ENCODE peak calls at places on chromosome 19, in five cellular contexts. One of them, this sample, is unnamed.

GRCh38 chr19:52991021-52991420 is 22.7 kb upstream of the ERVV-1 start:
- DNase-seq in tibial artery: no peak
- DNase-seq in ovary: no peak
- DNase-seq in lower leg skin: no peak
- DNase-seq in AG04450: no peak
- DNase-seq in this sample: no peak

GRCh38 chr19:5694167-5694951 is 4.3 kb downstream of the RPL36 start:
- DNase-seq in tibial artery: no peak
- DNase-seq in ovary: peak; percentile 23
- DNase-seq in lower leg skin: peak; percentile 85
- DNase-seq in AG04450: no peak
- DNase-seq in this sample: no peak

GRCh38 chr19:54803410-54803809 is at the start of gene KIR2DL4:
- DNase-seq in tibial artery: no peak
- DNase-seq in ovary: no peak
- DNase-seq in lower leg skin: peak; percentile 71
- DNase-seq in AG04450: no peak
- DNase-seq in this sample: no peak

GRCh38 chr19:5240011-5240410 is 100.6 kb downstream of the PTPRS start:
- DNase-seq in tibial artery: no peak
- DNase-seq in ovary: no peak
- DNase-seq in lower leg skin: no peak
- DNase-seq in AG04450: no peak
- DNase-seq in this sample: no peak

GRCh38 chr19:48770223-48770622 is 14.9 kb downstream of the FGF21 start:
- DNase-seq in tibial artery: no peak
- DNase-seq in ovary: no peak
- DNase-seq in lower leg skin: no peak
- DNase-seq in AG04450: no peak
- DNase-seq in this sample: no peak

GRCh38 chr19:41995959-41996797 is 2.1 kb upstream of the ATP1A3 start:
- DNase-seq in tibial artery: no peak
- DNase-seq in ovary: no peak
- DNase-seq in lower leg skin: no peak
- DNase-seq in AG04450: no peak
- DNase-seq in this sample: no peak

GRCh38 chr19:6639439-6639838 is 30.5 kb downstream of the TNFSF14 start:
- DNase-seq in tibial artery: no peak
- DNase-seq in ovary: no peak
- DNase-seq in lower leg skin: no peak
- DNase-seq in AG04450: no peak
- DNase-seq in this sample: no peak

GRCh38 chr19:51726049-51726448 is 2.3 kb upstream of the HAS1 start:
- DNase-seq in tibial artery: no peak
- DNase-seq in ovary: peak; percentile 34
- DNase-seq in lower leg skin: peak; percentile 94
- DNase-seq in AG04450: no peak
- DNase-seq in this sample: peak; percentile 65

GRCh38 chr19:48926909-48927308 is 6.6 kb upstream of the DHDH start:
- DNase-seq in tibial artery: peak; percentile 82
- DNase-seq in ovary: peak; percentile 39
- DNase-seq in lower leg skin: no peak
- DNase-seq in AG04450: peak; percentile 95
- DNase-seq in this sample: no peak

GRCh38 chr19:6516018-6516658 is 14.0 kb upstream of the TUBB4A start:
- DNase-seq in tibial artery: peak; percentile 92
- DNase-seq in ovary: peak; percentile 66
- DNase-seq in lower leg skin: peak; percentile 98
- DNase-seq in AG04450: peak; percentile 41
- DNase-seq in this sample: peak; percentile 96

GRCh38 chr19:50639121-50640112 is at the start of gene SYT3:
- DNase-seq in tibial artery: no peak
- DNase-seq in ovary: no peak
- DNase-seq in lower leg skin: no peak
- DNase-seq in AG04450: no peak
- DNase-seq in this sample: no peak

GRCh38 chr19:7109678-7110289 is 40.3 kb downstream of the ZNF557 start:
- DNase-seq in tibial artery: no peak
- DNase-seq in ovary: no peak
- DNase-seq in lower leg skin: no peak
- DNase-seq in AG04450: no peak
- DNase-seq in this sample: no peak

GRCh38 chr19:47004012-47004465 is 15.6 kb upstream of the NPAS1 start:
- DNase-seq in tibial artery: no peak
- DNase-seq in ovary: no peak
- DNase-seq in lower leg skin: no peak
- DNase-seq in AG04450: no peak
- DNase-seq in this sample: no peak

GRCh38 chr19:47001584-47001983 is 18.1 kb upstream of the NPAS1 start:
- DNase-seq in tibial artery: no peak
- DNase-seq in ovary: no peak
- DNase-seq in lower leg skin: no peak
- DNase-seq in AG04450: no peak
- DNase-seq in this sample: no peak

GRCh38 chr19:47003611-47003935 is 16.1 kb upstream of the NPAS1 start:
- DNase-seq in tibial artery: no peak
- DNase-seq in ovary: no peak
- DNase-seq in lower leg skin: no peak
- DNase-seq in AG04450: no peak
- DNase-seq in this sample: no peak

GRCh38 chr19:47002853-47003610 is 16.6 kb upstream of the NPAS1 start:
- DNase-seq in tibial artery: no peak
- DNase-seq in ovary: no peak
- DNase-seq in lower leg skin: no peak
- DNase-seq in AG04450: no peak
- DNase-seq in this sample: no peak

DNA sequence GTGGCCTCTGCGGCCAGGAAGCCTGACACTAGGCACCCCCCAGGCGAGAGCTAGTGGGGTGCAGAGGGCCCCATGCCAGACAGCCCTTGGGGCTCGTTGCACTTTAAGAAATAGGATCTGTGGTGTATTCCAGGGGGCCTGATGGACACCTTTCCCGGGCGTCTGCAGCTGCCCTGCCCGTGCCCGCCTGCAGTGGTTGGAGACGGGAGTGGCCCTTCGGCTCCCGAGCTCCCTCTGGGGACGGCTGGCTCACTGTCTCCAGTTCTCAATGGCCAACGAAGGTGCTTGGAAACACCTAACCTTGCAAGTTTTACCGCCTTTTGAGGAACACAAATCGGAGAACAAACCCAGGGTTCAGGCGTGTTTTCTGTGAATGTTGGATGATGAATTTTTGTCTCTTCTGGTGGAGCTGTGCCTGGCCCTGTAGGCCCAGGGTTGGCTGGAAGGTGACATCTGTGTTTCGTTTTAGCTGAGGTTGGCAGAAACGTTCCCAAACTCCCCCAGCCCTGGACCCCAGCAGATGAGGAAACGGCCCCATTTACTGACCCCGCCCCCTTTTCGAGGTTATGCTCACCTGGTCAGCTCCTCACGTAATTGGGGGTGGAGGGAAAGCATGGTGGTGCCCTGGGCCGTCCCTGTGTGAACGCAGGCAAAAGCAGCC is 17.4 kb upstream of the NPAS1 start:
- DNase-seq in tibial artery: no peak
- DNase-seq in ovary: no peak
- DNase-seq in lower leg skin: no peak
- DNase-seq in AG04450: no peak
- DNase-seq in this sample: no peak
- TF ChIP-seq CTCF in tibial artery: no peak
- TF ChIP-seq CTCF in ovary: no peak
- TF ChIP-seq CTCF in lower leg skin: no peak
- TF ChIP-seq CTCF in AG04450: no peak
- TF ChIP-seq CTCF in this sample: no peak

GRCh38 chr19:58408152-58409009 is at the start of gene ZNF584:
- DNase-seq in tibial artery: peak; percentile 94
- DNase-seq in ovary: peak; percentile 97
- DNase-seq in lower leg skin: peak; percentile 98
- DNase-seq in AG04450: peak; percentile 86
- DNase-seq in this sample: peak; percentile 65
- TF ChIP-seq CTCF in tibial artery: no peak
- TF ChIP-seq CTCF in ovary: peak; percentile 6
- TF ChIP-seq CTCF in lower leg skin: no peak
- TF ChIP-seq CTCF in AG04450: peak; percentile 21
- TF ChIP-seq CTCF in this sample: no peak

GRCh38 chr19:29872224-29872731 is 60.5 kb downstream of the CCNE1 start:
- DNase-seq in tibial artery: no peak
- DNase-seq in ovary: no peak
- DNase-seq in lower leg skin: no peak
- DNase-seq in AG04450: no peak
- DNase-seq in this sample: no peak
- TF ChIP-seq CTCF in tibial artery: no peak
- TF ChIP-seq CTCF in ovary: no peak
- TF ChIP-seq CTCF in lower leg skin: no peak
- TF ChIP-seq CTCF in AG04450: no peak
- TF ChIP-seq CTCF in this sample: no peak

DNA sequence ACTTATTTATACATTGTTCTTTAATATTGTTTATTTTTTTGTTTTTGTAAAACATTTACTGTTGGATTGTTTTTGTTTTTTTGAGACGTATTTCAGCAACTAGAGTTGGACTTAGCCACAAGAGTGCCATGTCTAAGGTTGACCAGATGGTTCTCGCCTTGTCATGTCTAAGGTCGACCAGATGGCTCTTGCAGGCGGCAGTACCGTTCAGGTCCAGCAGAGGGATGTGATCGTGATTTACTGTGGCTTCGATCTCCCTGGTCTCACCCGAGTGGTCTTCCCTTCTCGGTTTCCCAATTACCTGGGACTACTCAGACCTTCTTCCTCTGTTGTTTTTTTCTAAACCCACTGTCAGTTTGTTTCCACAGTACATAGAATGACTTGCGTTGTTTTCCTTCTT is 1438.6 kb downstream of the UQCRFS1 start:
- DNase-seq in tibial artery: no peak
- DNase-seq in ovary: no peak
- DNase-seq in lower leg skin: no peak
- DNase-seq in AG04450: no peak
- DNase-seq in this sample: no peak
- TF ChIP-seq CTCF in tibial artery: no peak
- TF ChIP-seq CTCF in ovary: no peak
- TF ChIP-seq CTCF in lower leg skin: no peak
- TF ChIP-seq CTCF in AG04450: peak; percentile 43
- TF ChIP-seq CTCF in this sample: no peak

GRCh38 chr19:18558202-18558555 is 509 bp downstream of the KXD1 start:
- DNase-seq in tibial artery: no peak
- DNase-seq in ovary: no peak
- DNase-seq in lower leg skin: no peak
- DNase-seq in AG04450: no peak
- DNase-seq in this sample: no peak
- TF ChIP-seq CTCF in tibial artery: no peak
- TF ChIP-seq CTCF in ovary: no peak
- TF ChIP-seq CTCF in lower leg skin: no peak
- TF ChIP-seq CTCF in AG04450: no peak
- TF ChIP-seq CTCF in this sample: no peak

GRCh38 chr19:13038306-13039210 is 43.3 kb downstream of the NFIX start:
- DNase-seq in tibial artery: no peak
- DNase-seq in ovary: no peak
- DNase-seq in lower leg skin: no peak
- DNase-seq in AG04450: no peak
- DNase-seq in this sample: no peak
- TF ChIP-seq CTCF in tibial artery: no peak
- TF ChIP-seq CTCF in ovary: no peak
- TF ChIP-seq CTCF in lower leg skin: no peak
- TF ChIP-seq CTCF in AG04450: no peak
- TF ChIP-seq CTCF in this sample: no peak